ENCODE peak calls at places on chromosome 14, in six cellular contexts. G is lung, I is fibroblast of mammary gland, O is KBM-7, B is germinal center, L is NCI-H510A treated with DMSO at 0.1 percent for 48 hours. A is an unnamed sample.

GRCh38 chr14:39488600-39488999 is 56.4 kb upstream of the FBXO33 start:
- DNase-seq in I (peak), L (no peak), O (no peak), B (no peak), G (no peak), A (peak)

GRCh38 chr14:90566481-90566880 is 169.7 kb downstream of the CALM1 start:
- DNase-seq in L (no peak), O (no peak), I (no peak), G (no peak), B (no peak), A (no peak)

GRCh38 chr14:92254786-92255185 is 68.2 kb upstream of the SLC24A4 start:
- DNase-seq in G (no peak), O (no peak), B (no peak), I (peak), L (no peak), A (peak)

GRCh38 chr14:64673748-64674147 is 30.5 kb upstream of the PLEKHG3 start:
- DNase-seq in L (no peak), B (no peak), I (no peak), O (peak), G (no peak), A (no peak)

GRCh38 chr14:21093769-21094681 is 4.4 kb downstream of the ZNF219 start:
- DNase-seq in O (no peak), L (peak), G (no peak), B (no peak), I (no peak), A (no peak)

GRCh38 chr14:101835166-101835557 is 73.7 kb downstream of the PPP2R5C start:
- DNase-seq in L (no peak), I (peak), G (no peak), B (no peak), O (no peak), A (peak)

GRCh38 chr14:50961606-50962259 is 17.4 kb upstream of the PYGL start:
- DNase-seq in B (no peak), I (peak), O (no peak), G (peak), L (no peak), A (peak)

GRCh38 chr14:64762044-64763034 is 58.1 kb downstream of the PLEKHG3 start:
- DNase-seq in L (peak), G (peak), I (peak), B (no peak), O (peak), A (peak)

GRCh38 chr14:94143711-94144110 is 14.3 kb upstream of the IFI27L2 start:
- DNase-seq in I (no peak), O (no peak), L (no peak), B (no peak), G (no peak), A (no peak)

GRCh38 chr14:76975865-76976622 is 52.5 kb downstream of the IRF2BPL start:
- DNase-seq in I (no peak), O (no peak), B (no peak), G (no peak), L (no peak), A (no peak)

GRCh38 chr14:80202888-80203562 is 8.3 kb downstream of the DIO2 start:
- DNase-seq in O (peak), B (peak), G (no peak), I (peak), L (no peak), A (no peak)

GRCh38 chr14:20632448-20632830 is 9.1 kb downstream of the OR6S1 start:
- DNase-seq in L (no peak), G (no peak), I (no peak), B (peak), O (no peak), A (peak)

GRCh38 chr14:80973918-80974317 is 18.5 kb downstream of the TSHR start:
- DNase-seq in I (peak), O (no peak), L (no peak), G (no peak), B (no peak), A (peak)

GRCh38 chr14:87155850-87156491 is 837.0 kb downstream of the GALC start:
- DNase-seq in L (no peak), G (no peak), I (no peak), O (no peak), B (no peak), A (no peak)

GRCh38 chr14:77026930-77027537 is 1.5 kb downstream of the IRF2BPL start:
- DNase-seq in B (peak), L (no peak), G (no peak), O (peak), I (peak), A (peak)

GRCh38 chr14:42222924-42223471 is 616.3 kb downstream of the LRFN5 start:
- DNase-seq in G (no peak), L (peak), O (peak), B (no peak), I (peak), A (peak)

GRCh38 chr14:101876539-101876938 is 87.8 kb upstream of the DYNC1H1 start:
- DNase-seq in B (peak), L (no peak), G (peak), I (peak), O (peak), A (peak)

GRCh38 chr14:74563621-74564159 is 48.3 kb downstream of the LTBP2 start:
- DNase-seq in L (peak), O (no peak), B (no peak), G (no peak), I (no peak), A (no peak)

GRCh38 chr14:77738559-77739250 is 22.3 kb downstream of the SNW1 start:
- DNase-seq in I (peak), L (no peak), O (no peak), B (no peak), G (no peak), A (peak)

GRCh38 chr14:104874571-104875411 is 9.7 kb downstream of the CEP170B start:
- DNase-seq in B (no peak), L (no peak), O (no peak), I (no peak), G (no peak), A (peak)

GRCh38 chr14:81386379-81386778 is 13.7 kb downstream of the STON2 start:
- DNase-seq in O (no peak), G (no peak), B (no peak), L (no peak), I (no peak), A (no peak)

GRCh38 chr14:93010543-93011541 is 87.9 kb downstream of the CHGA start:
- DNase-seq in I (no peak), B (no peak), O (peak), L (peak), G (no peak), A (no peak)

GRCh38 chr14:77864580-77864979 is 64.7 kb downstream of the ADCK1 start:
- DNase-seq in G (no peak), B (no peak), L (no peak), I (no peak), O (no peak), A (no peak)

GRCh38 chr14:99266181-99267178 is 5.5 kb downstream of the BCL11B start:
- DNase-seq in G (peak), O (peak), B (peak), L (peak), I (peak), A (peak)

GRCh38 chr14:89266754-89267153 is 150.3 kb downstream of the FOXN3 start:
- DNase-seq in B (no peak), G (no peak), I (peak), L (no peak), O (no peak), A (peak)

GRCh38 chr14:96135285-96135684 is 69.4 kb upstream of the BDKRB2 start:
- DNase-seq in G (peak), B (no peak), L (no peak), O (no peak), I (no peak), A (no peak)

GRCh38 chr14:85438001-85438400 is 91.9 kb upstream of the FLRT2 start:
- DNase-seq in B (no peak), I (no peak), O (no peak), L (no peak), G (no peak), A (no peak)

GRCh38 chr14:52917732-52918131 is 33.1 kb downstream of the FERMT2 start:
- DNase-seq in L (no peak), I (no peak), B (no peak), O (no peak), G (no peak), A (peak)

GRCh38 chr14:101788016-101788695 is 26.6 kb downstream of the PPP2R5C start:
- DNase-seq in B (no peak), L (no peak), I (peak), G (no peak), O (no peak), A (peak)

A was measured in GM23248.